ENCODE peak calls at places on chromosomes 12 and 14, in nine cellular contexts. One of them, this sample, is unnamed.

GRCh38 chr14:105414456-105415371 is 4.9 kb upstream of the MTA1 start:
- DNase-seq in PC-3: peak; percentile 31
- DNase-seq in left ventricle myocardium inferior: peak; percentile 86
- DNase-seq in WERI-Rb-1: peak; percentile 76
- DNase-seq in SJSA1: no peak
- DNase-seq in cardiac muscle cell: peak; percentile 73
- DNase-seq in stomach: peak; percentile 69
- DNase-seq in adrenal gland: peak; percentile 52
- DNase-seq in bronchial epithelial cell: peak; percentile 9
- DNase-seq in this sample: peak; percentile 94

GRCh38 chr12:82082476-82082875 is 275.7 kb downstream of the CCDC59 start:
- DNase-seq in PC-3: no peak
- DNase-seq in left ventricle myocardium inferior: no peak
- DNase-seq in WERI-Rb-1: no peak
- DNase-seq in bronchial epithelial cell: peak; percentile 71
- DNase-seq in stomach: no peak
- DNase-seq in cardiac muscle cell: no peak
- DNase-seq in SJSA1: no peak
- DNase-seq in adrenal gland: no peak
- DNase-seq in this sample: no peak

GRCh38 chr12:95551305-95551704 is at the start of gene USP44:
- DNase-seq in stomach: no peak
- DNase-seq in SJSA1: no peak
- DNase-seq in left ventricle myocardium inferior: no peak
- DNase-seq in WERI-Rb-1: no peak
- DNase-seq in cardiac muscle cell: peak; percentile 13
- DNase-seq in PC-3: no peak
- DNase-seq in bronchial epithelial cell: no peak
- DNase-seq in adrenal gland: no peak
- DNase-seq in this sample: peak; percentile 81

GRCh38 chr12:4118017-4118510 is 155.5 kb upstream of the CCND2 start:
- DNase-seq in cardiac muscle cell: no peak
- DNase-seq in stomach: no peak
- DNase-seq in adrenal gland: peak; percentile 47
- DNase-seq in SJSA1: peak; percentile 43
- DNase-seq in left ventricle myocardium inferior: peak; percentile 53
- DNase-seq in WERI-Rb-1: no peak
- DNase-seq in PC-3: no peak
- DNase-seq in bronchial epithelial cell: peak; percentile 23
- DNase-seq in this sample: no peak

GRCh38 chr14:20400965-20401593 is 12.2 kb downstream of the TEP1 start:
- DNase-seq in cardiac muscle cell: no peak
- DNase-seq in bronchial epithelial cell: peak; percentile 98
- DNase-seq in stomach: no peak
- DNase-seq in PC-3: peak; percentile 98
- DNase-seq in left ventricle myocardium inferior: no peak
- DNase-seq in adrenal gland: no peak
- DNase-seq in WERI-Rb-1: no peak
- DNase-seq in SJSA1: no peak
- DNase-seq in this sample: no peak

GRCh38 chr14:79820866-79821535 is 390.3 kb downstream of the DIO2 start:
- DNase-seq in stomach: no peak
- DNase-seq in left ventricle myocardium inferior: no peak
- DNase-seq in bronchial epithelial cell: no peak
- DNase-seq in adrenal gland: no peak
- DNase-seq in cardiac muscle cell: no peak
- DNase-seq in WERI-Rb-1: no peak
- DNase-seq in SJSA1: no peak
- DNase-seq in PC-3: no peak
- DNase-seq in this sample: peak; percentile 6

GRCh38 chr12:103196467-103196866 is 239.0 kb downstream of the ASCL1 start:
- DNase-seq in WERI-Rb-1: no peak
- DNase-seq in left ventricle myocardium inferior: no peak
- DNase-seq in SJSA1: no peak
- DNase-seq in adrenal gland: no peak
- DNase-seq in PC-3: no peak
- DNase-seq in bronchial epithelial cell: no peak
- DNase-seq in cardiac muscle cell: no peak
- DNase-seq in stomach: no peak
- DNase-seq in this sample: no peak

GRCh38 chr12:113396828-113397496 is 6.7 kb downstream of the SDS start:
- DNase-seq in stomach: no peak
- DNase-seq in cardiac muscle cell: no peak
- DNase-seq in adrenal gland: no peak
- DNase-seq in bronchial epithelial cell: no peak
- DNase-seq in left ventricle myocardium inferior: no peak
- DNase-seq in SJSA1: no peak
- DNase-seq in PC-3: no peak
- DNase-seq in WERI-Rb-1: no peak
- DNase-seq in this sample: peak; percentile 56

GRCh38 chr14:71322660-71323250 is 415.5 kb downstream of the PCNX1 start:
- DNase-seq in WERI-Rb-1: no peak
- DNase-seq in adrenal gland: no peak
- DNase-seq in cardiac muscle cell: peak; percentile 37
- DNase-seq in bronchial epithelial cell: peak; percentile 63
- DNase-seq in stomach: no peak
- DNase-seq in SJSA1: no peak
- DNase-seq in left ventricle myocardium inferior: no peak
- DNase-seq in PC-3: peak; percentile 61
- DNase-seq in this sample: no peak

GRCh38 chr12:77724367-77724957 is 106.2 kb upstream of the NAV3 start:
- DNase-seq in bronchial epithelial cell: peak; percentile 52
- DNase-seq in left ventricle myocardium inferior: no peak
- DNase-seq in stomach: no peak
- DNase-seq in WERI-Rb-1: peak; percentile 16
- DNase-seq in PC-3: peak; percentile 60
- DNase-seq in SJSA1: no peak
- DNase-seq in cardiac muscle cell: peak; percentile 13
- DNase-seq in adrenal gland: peak; percentile 20
- DNase-seq in this sample: no peak

DNA sequence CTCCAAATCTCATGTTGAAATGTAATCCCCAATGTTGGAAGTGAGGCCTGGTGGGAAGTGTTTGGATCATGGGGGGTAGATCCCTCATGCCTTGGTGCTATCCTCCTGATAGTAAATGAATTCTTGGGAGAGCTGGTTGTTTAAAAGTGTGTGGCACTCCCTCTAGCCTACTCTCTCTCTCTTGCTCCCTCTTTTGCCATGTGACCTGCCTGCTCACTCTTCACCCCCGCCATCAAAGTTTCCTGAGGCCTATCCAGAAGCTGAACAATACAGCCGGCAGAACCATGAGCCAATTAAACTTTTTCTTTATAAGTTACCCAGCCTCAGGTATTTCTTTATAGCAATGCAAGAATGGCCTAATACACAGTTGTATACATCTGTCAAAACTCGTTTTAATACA is 62.5 kb downstream of the BCL2L14 start:
- DNase-seq in cardiac muscle cell: peak; percentile 3
- DNase-seq in SJSA1: no peak
- DNase-seq in WERI-Rb-1: no peak
- DNase-seq in stomach: no peak
- DNase-seq in PC-3: no peak
- DNase-seq in left ventricle myocardium inferior: no peak
- DNase-seq in bronchial epithelial cell: no peak
- DNase-seq in adrenal gland: no peak
- DNase-seq in this sample: no peak
- H3K36me3 ChIP-seq in cardiac muscle cell: peaks cover 26% of the 10 kb centered on the region
- H3K36me3 ChIP-seq in SJSA1: peaks cover 45% of the 10 kb centered on the region
- H3K36me3 ChIP-seq in WERI-Rb-1: peaks cover 17% of the 10 kb centered on the region
- H3K36me3 ChIP-seq in stomach: peaks cover 47% of the 10 kb centered on the region
- H3K36me3 ChIP-seq in PC-3: no peaks in the 10 kb centered on the region
- H3K36me3 ChIP-seq in left ventricle myocardium inferior: peaks cover 62% of the 10 kb centered on the region
- H3K36me3 ChIP-seq in bronchial epithelial cell: peaks cover 2% of the 10 kb centered on the region
- H3K36me3 ChIP-seq in adrenal gland: no peaks in the 10 kb centered on the region
- H3K36me3 ChIP-seq in this sample: peaks cover 3% of the 10 kb centered on the region

GRCh38 chr14:92726933-92727262 is 21.5 kb downstream of the LGMN start:
- DNase-seq in left ventricle myocardium inferior: no peak
- DNase-seq in SJSA1: no peak
- DNase-seq in PC-3: no peak
- DNase-seq in cardiac muscle cell: no peak
- DNase-seq in bronchial epithelial cell: no peak
- DNase-seq in WERI-Rb-1: no peak
- DNase-seq in adrenal gland: no peak
- DNase-seq in stomach: no peak
- DNase-seq in this sample: no peak

GRCh38 chr14:92726135-92726932 is 22.1 kb downstream of the LGMN start:
- DNase-seq in bronchial epithelial cell: peak; percentile 92
- DNase-seq in PC-3: peak; percentile 88
- DNase-seq in WERI-Rb-1: no peak
- DNase-seq in SJSA1: peak; percentile 89
- DNase-seq in cardiac muscle cell: no peak
- DNase-seq in adrenal gland: peak; percentile 93
- DNase-seq in stomach: peak; percentile 82
- DNase-seq in left ventricle myocardium inferior: peak; percentile 39
- DNase-seq in this sample: no peak

GRCh38 chr14:92728781-92729364 is 19.6 kb downstream of the LGMN start:
- DNase-seq in SJSA1: no peak
- DNase-seq in cardiac muscle cell: peak; percentile 29
- DNase-seq in WERI-Rb-1: no peak
- DNase-seq in left ventricle myocardium inferior: no peak
- DNase-seq in bronchial epithelial cell: peak; percentile 88
- DNase-seq in adrenal gland: peak; percentile 53
- DNase-seq in PC-3: peak; percentile 92
- DNase-seq in stomach: peak; percentile 61
- DNase-seq in this sample: no peak

GRCh38 chr14:92719890-92720323 is 28.5 kb downstream of the LGMN start:
- DNase-seq in PC-3: peak; percentile 93
- DNase-seq in bronchial epithelial cell: no peak
- DNase-seq in cardiac muscle cell: no peak
- DNase-seq in SJSA1: no peak
- DNase-seq in left ventricle myocardium inferior: no peak
- DNase-seq in stomach: peak; percentile 41
- DNase-seq in WERI-Rb-1: no peak
- DNase-seq in adrenal gland: no peak
- DNase-seq in this sample: no peak

DNA sequence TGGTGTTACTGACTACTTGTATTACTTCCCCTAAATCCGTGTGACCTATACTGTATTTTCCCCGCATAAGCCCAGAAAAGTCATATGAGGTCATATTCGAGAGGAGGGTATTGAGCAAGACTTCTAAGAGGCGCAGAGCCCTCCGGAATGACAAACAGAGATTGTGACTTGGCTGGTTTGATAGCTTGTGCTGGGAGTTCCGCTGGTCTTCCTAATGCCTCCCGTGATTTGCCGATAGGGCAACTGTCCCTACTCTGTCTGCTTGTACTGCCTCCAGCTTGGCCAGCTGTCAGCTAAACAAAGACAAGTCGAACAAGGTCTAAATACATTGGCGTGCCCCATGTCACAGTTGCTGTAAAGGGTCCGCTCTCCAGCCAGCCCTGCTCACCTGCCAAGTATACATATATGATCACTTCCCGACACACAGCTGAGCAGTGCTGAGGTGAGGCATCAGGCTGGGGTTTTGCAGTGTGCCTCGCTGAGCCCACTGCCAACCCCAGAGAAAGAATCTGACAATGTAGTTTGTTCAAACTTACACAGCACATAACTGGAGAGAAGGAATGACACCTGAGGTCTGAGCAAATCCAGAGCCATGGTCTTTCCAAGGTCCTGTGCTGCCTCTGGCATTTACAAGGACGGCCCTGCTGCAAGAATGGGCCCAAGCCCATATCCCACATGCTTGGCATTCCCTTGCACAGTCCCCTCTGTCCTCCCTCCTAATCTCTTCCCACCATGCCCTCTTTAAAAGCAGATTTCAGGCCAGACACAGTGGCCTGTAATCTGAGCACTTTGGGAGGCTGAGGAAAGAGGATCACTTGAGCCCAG is 23.7 kb downstream of the LGMN start:
- DNase-seq in adrenal gland: peak; percentile 37
- DNase-seq in cardiac muscle cell: peak; percentile 77
- DNase-seq in SJSA1: no peak
- DNase-seq in stomach: peak; percentile 40
- DNase-seq in PC-3: no peak
- DNase-seq in left ventricle myocardium inferior: peak; percentile 45
- DNase-seq in bronchial epithelial cell: peak; percentile 34
- DNase-seq in WERI-Rb-1: no peak
- DNase-seq in this sample: no peak
- H3K4me3 ChIP-seq in adrenal gland: no peak overlapping the region
- H3K4me3 ChIP-seq in cardiac muscle cell: no peak overlapping the region
- H3K4me3 ChIP-seq in SJSA1: no peak overlapping the region
- H3K4me3 ChIP-seq in stomach: no peak overlapping the region
- H3K4me3 ChIP-seq in PC-3: no peak overlapping the region
- H3K4me3 ChIP-seq in left ventricle myocardium inferior: no peak overlapping the region
- H3K4me3 ChIP-seq in bronchial epithelial cell: no peak overlapping the region
- H3K4me3 ChIP-seq in WERI-Rb-1: no peak overlapping the region
- H3K4me3 ChIP-seq in this sample: no peak overlapping the region

DNA sequence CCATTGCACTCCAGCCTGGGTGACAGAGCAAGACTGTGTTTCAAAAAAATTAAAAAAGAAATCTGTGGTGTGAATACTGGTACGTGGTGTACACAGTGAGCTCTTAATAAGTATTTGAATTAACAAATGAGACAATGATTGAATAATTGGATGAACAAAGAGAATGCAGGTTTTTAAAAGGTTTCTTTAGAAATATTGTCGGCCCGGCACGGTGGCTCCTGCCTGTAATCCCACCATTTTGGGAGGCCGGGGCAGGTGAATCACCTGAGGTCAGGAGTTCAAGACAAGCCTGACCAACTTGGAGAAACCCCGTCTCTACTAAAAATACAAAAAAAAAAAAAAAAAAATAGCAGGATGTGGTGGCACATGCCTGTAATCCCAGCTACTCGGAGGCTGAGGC is 6.6 kb downstream of the HIF1A start:
- DNase-seq in left ventricle myocardium inferior: no peak
- DNase-seq in SJSA1: no peak
- DNase-seq in adrenal gland: no peak
- DNase-seq in cardiac muscle cell: no peak
- DNase-seq in bronchial epithelial cell: no peak
- DNase-seq in WERI-Rb-1: no peak
- DNase-seq in PC-3: no peak
- DNase-seq in stomach: no peak
- DNase-seq in this sample: no peak
- H3K36me3 ChIP-seq in left ventricle myocardium inferior: no peaks in the 10 kb centered on the region
- H3K36me3 ChIP-seq in SJSA1: peaks cover 24% of the 10 kb centered on the region
- H3K36me3 ChIP-seq in adrenal gland: no peaks in the 10 kb centered on the region
- H3K36me3 ChIP-seq in cardiac muscle cell: no peaks in the 10 kb centered on the region
- H3K36me3 ChIP-seq in bronchial epithelial cell: peaks cover 8% of the 10 kb centered on the region
- H3K36me3 ChIP-seq in WERI-Rb-1: peaks cover 5% of the 10 kb centered on the region
- H3K36me3 ChIP-seq in PC-3: peaks cover 24% of the 10 kb centered on the region
- H3K36me3 ChIP-seq in stomach: no peaks in the 10 kb centered on the region
- H3K36me3 ChIP-seq in this sample: no peaks in the 10 kb centered on the region

DNA sequence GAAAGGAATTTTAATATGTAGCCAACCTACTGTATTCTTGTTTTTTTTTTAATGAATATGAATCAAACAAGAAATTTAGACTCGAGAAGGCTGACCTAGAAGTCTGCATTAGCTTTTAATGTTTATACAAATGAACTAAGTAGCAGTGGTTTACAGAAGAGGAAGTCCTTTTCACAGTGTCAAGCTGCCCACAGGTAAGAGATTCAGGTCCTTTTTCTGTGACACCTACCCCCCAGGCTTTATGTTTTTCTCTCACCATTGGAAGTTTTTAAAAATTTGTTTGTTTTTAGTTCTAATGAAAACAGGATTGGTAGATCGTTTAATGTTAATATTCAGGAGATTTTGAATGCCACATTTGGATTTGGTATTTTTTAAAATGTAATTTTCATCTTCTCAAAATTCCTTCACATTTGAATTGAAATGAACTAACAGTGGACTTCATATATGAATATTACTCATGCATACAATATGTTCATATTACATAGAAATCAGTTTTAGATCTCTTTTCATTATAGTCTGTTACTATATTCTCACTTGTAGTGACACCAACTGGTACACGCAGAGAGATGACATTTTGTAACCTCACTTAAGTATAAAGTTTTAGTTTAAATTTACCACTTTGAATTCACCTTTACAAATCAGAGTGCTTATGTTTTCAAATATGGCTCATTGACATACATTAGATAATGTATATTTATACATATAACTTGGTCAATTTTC is 29.7 kb downstream of the ATF7IP start:
- DNase-seq in WERI-Rb-1: no peak
- DNase-seq in adrenal gland: no peak
- DNase-seq in cardiac muscle cell: no peak
- DNase-seq in PC-3: no peak
- DNase-seq in bronchial epithelial cell: no peak
- DNase-seq in left ventricle myocardium inferior: no peak
- DNase-seq in SJSA1: no peak
- DNase-seq in stomach: no peak
- DNase-seq in this sample: no peak
- H3K4me3 ChIP-seq in WERI-Rb-1: no peak overlapping the region
- H3K4me3 ChIP-seq in adrenal gland: no peak overlapping the region
- H3K4me3 ChIP-seq in cardiac muscle cell: peak overlapping the region; percentile 19
- H3K4me3 ChIP-seq in PC-3: no peak overlapping the region
- H3K4me3 ChIP-seq in bronchial epithelial cell: no peak overlapping the region
- H3K4me3 ChIP-seq in left ventricle myocardium inferior: peak overlapping the region; percentile 51
- H3K4me3 ChIP-seq in SJSA1: no peak overlapping the region
- H3K4me3 ChIP-seq in stomach: peak overlapping the region; percentile 0
- H3K4me3 ChIP-seq in this sample: no peak overlapping the region